ENCODE peak calls at places on chromosomes 1 and 21, in six cellular contexts. M is AG09309, S is MM.1S, I is NCI-H460, L is ELF-1, G is coronary artery. N is an unnamed sample.

GRCh38 chr1:234135501-234135900 is 231.0 kb downstream of the SLC35F3 start:
- DNase-seq in M (no peak), S (no peak), I (no peak), L (no peak), G (no peak), N (no peak)

GRCh38 chr1:4461726-4462290 is 192.6 kb upstream of the AJAP1 start:
- DNase-seq in M (no peak), S (no peak), I (no peak), L (no peak), G (no peak), N (no peak)

GRCh38 chr1:206050655-206051235 is 2.2 kb upstream of the RHEX start:
- DNase-seq in M (no peak), S (peak), I (no peak), L (no peak), G (no peak), N (no peak)

GRCh38 chr1:54403808-54404261 is 2.4 kb downstream of the SSBP3 start:
- DNase-seq in M (no peak), S (no peak), I (no peak), L (peak), G (no peak), N (no peak)

GRCh38 chr1:41687007-41687406 is 202.5 kb upstream of the EDN2 start:
- DNase-seq in M (no peak), S (no peak), I (no peak), L (no peak), G (no peak), N (no peak)

GRCh38 chr1:212261361-212261929 is 23.8 kb upstream of the PPP2R5A start:
- DNase-seq in M (no peak), S (no peak), I (no peak), L (peak), G (no peak), N (no peak)

GRCh38 chr1:169110691-169111447 is 4.4 kb downstream of the ATP1B1 start:
- DNase-seq in M (no peak), S (no peak), I (no peak), L (no peak), G (no peak), N (no peak)

GRCh38 chr1:33529957-33530356 is 57.5 kb downstream of the ZSCAN20 start:
- DNase-seq in M (no peak), S (no peak), I (no peak), L (no peak), G (no peak), N (no peak)

GRCh38 chr1:169160845-169161511 is 54.5 kb downstream of the ATP1B1 start:
- DNase-seq in M (no peak), S (no peak), I (no peak), L (no peak), G (no peak), N (no peak)

GRCh38 chr21:18369115-18369514 is 34.5 kb downstream of the TMPRSS15 start:
- DNase-seq in M (no peak), S (peak), I (peak), L (no peak), G (no peak), N (peak)

GRCh38 chr1:200330770-200331428 is 78.9 kb downstream of the ZNF281 start:
- DNase-seq in M (no peak), S (no peak), I (no peak), L (peak), G (no peak), N (no peak)

GRCh38 chr21:17359781-17360180 is 153.1 kb upstream of the CXADR start:
- DNase-seq in M (no peak), S (no peak), I (no peak), L (no peak), G (no peak), N (no peak)

GRCh38 chr1:152459596-152460528 is 45.8 kb upstream of the CRNN start:
- DNase-seq in M (peak), S (peak), I (peak), L (peak), G (no peak), N (peak)

GRCh38 chr1:6002714-6003501 is 10.7 kb upstream of the NPHP4 start:
- DNase-seq in M (no peak), S (no peak), I (no peak), L (peak), G (no peak), N (peak)

GRCh38 chr1:85137660-85138059 is 63.2 kb downstream of the SYDE2 start:
- DNase-seq in M (no peak), S (no peak), I (no peak), L (no peak), G (no peak), N (no peak)

GRCh38 chr1:228363686-228364067 is 43.0 kb downstream of the TRIM11 start:
- DNase-seq in M (no peak), S (no peak), I (no peak), L (no peak), G (no peak), N (no peak)

GRCh38 chr1:101284622-101285218 is 47.9 kb downstream of the S1PR1 start:
- DNase-seq in M (no peak), S (no peak), I (no peak), L (no peak), G (no peak), N (no peak)

GRCh38 chr1:2174348-2175054 is 20.1 kb downstream of the FAAP20 start:
- DNase-seq in M (peak), S (peak), I (peak), L (peak), G (peak), N (peak)

GRCh38 chr1:89464008-89464407 is 60.6 kb upstream of the LRRC8B start:
- DNase-seq in M (no peak), S (peak), I (no peak), L (no peak), G (no peak), N (no peak)

GRCh38 chr1:3053986-3054385 is 15.0 kb upstream of the PRDM16 start:
- DNase-seq in M (no peak), S (no peak), I (no peak), L (no peak), G (peak), N (no peak)

GRCh38 chr1:107965112-107965991 is at the start of gene VAV3:
- DNase-seq in M (no peak), S (peak), I (peak), L (peak), G (peak), N (peak)

GRCh38 chr1:5917591-5918274 is 74.5 kb downstream of the NPHP4 start:
- DNase-seq in M (no peak), S (no peak), I (no peak), L (no peak), G (peak), N (no peak)

GRCh38 chr1:234604726-234605492 is 5.1 kb downstream of the IRF2BP2 start:
- DNase-seq in M (no peak), S (no peak), I (no peak), L (no peak), G (peak), N (no peak)

GRCh38 chr1:117686907-117687306 is 81.1 kb downstream of the TENT5C start:
- DNase-seq in M (no peak), S (no peak), I (no peak), L (no peak), G (no peak), N (no peak)

GRCh38 chr1:13699510-13699909 is 478 bp upstream of the PRDM2 start:
- DNase-seq in M (no peak), S (no peak), I (no peak), L (no peak), G (no peak), N (no peak)

GRCh38 chr1:32754282-32755097 is 51.9 kb upstream of the SYNC start:
- DNase-seq in M (no peak), S (no peak), I (no peak), L (peak), G (no peak), N (peak)

GRCh38 chr1:154578058-154578418 is 10.5 kb downstream of the CHRNB2 start:
- DNase-seq in M (no peak), S (no peak), I (no peak), L (no peak), G (no peak), N (no peak)

GRCh38 chr1:23593042-23593521 is 33.8 kb upstream of the ID3 start:
- DNase-seq in M (no peak), S (no peak), I (no peak), L (peak), G (no peak), N (no peak)

GRCh38 chr1:38006008-38006828 is 904 bp upstream of the FHL3 start:
- DNase-seq in M (no peak), S (no peak), I (no peak), L (no peak), G (no peak), N (no peak)

GRCh38 chr1:154784924-154785531 is 85.1 kb downstream of the KCNN3 start:
- DNase-seq in M (no peak), S (peak), I (no peak), L (peak), G (no peak), N (no peak)

GRCh38 chr1:184590163-184590750 is 164.4 kb downstream of the EDEM3 start:
- DNase-seq in M (no peak), S (no peak), I (no peak), L (no peak), G (no peak), N (no peak)

GRCh38 chr1:200143347-200143746 is 115.8 kb downstream of the NR5A2 start:
- DNase-seq in M (no peak), S (no peak), I (no peak), L (no peak), G (no peak), N (no peak)

GRCh38 chr1:10704383-10704882 is 92.0 kb downstream of the CASZ1 start:
- DNase-seq in M (no peak), S (no peak), I (no peak), L (peak), G (no peak), N (peak)

N was measured in iPS-NIHi11.